ENCODE peak calls at places on chromosomes 11 and 22, in four cellular contexts. R is K562, E is WTC11, O is HepG2. S is an unnamed sample.
A peak's percentile ranks its signal among the peaks of the same experiment; 100 is the strongest.

GRCh38 chr11:61961570-61962212 is 5.7 kb downstream of the FTH1 start:
- DNase-seq in R (peak; percentile 13), O (peak; percentile 84), E (no peak), S (peak; percentile 3)

GRCh38 chr11:14927146-14927545 is 35.1 kb upstream of the CYP2R1 start:
- DNase-seq in E (no peak), O (no peak), R (no peak), S (no peak)

GRCh38 chr22:31126128-31126868 is 3.5 kb downstream of the INPP5J start:
- DNase-seq in R (no peak), E (no peak), O (no peak), S (no peak)

GRCh38 chr11:27356624-27357222 is 6.3 kb downstream of the CCDC34 start:
- DNase-seq in E (no peak), O (no peak), R (no peak), S (no peak)

GRCh38 chr11:131408011-131408640 is 37.7 kb downstream of the NTM start:
- DNase-seq in E (peak; percentile 55), R (peak; percentile 37), O (peak; percentile 38), S (peak; percentile 31)

GRCh38 chr22:37187552-37187890 is 526 bp downstream of the C1QTNF6 start:
- DNase-seq in O (no peak), R (no peak), E (no peak), S (no peak)

GRCh38 chr11:104650234-104650633 is 248.0 kb downstream of the CASP12 start:
- DNase-seq in E (peak; percentile 40), O (no peak), R (no peak), S (no peak)

GRCh38 chr22:49783036-49783746 is 44.5 kb downstream of the BRD1 start:
- DNase-seq in O (no peak), R (no peak), E (no peak), S (no peak)

GRCh38 chr11:68107689-68108088 is 13.5 kb downstream of the CHKA start:
- DNase-seq in O (peak; percentile 59), R (no peak), E (no peak), S (no peak)

GRCh38 chr11:128318856-128319474 is 268.4 kb downstream of the ETS1 start:
- DNase-seq in E (no peak), R (no peak), O (no peak), S (no peak)

GRCh38 chr22:37294747-37295146 is 12.4 kb downstream of the CYTH4 start:
- DNase-seq in O (no peak), R (no peak), E (no peak), S (no peak)

GRCh38 chr11:69218271-69218682 is 62.5 kb downstream of the SMIM38 start:
- DNase-seq in E (peak; percentile 1), R (no peak), O (no peak), S (no peak)

GRCh38 chr22:40463017-40463631 is 92.7 kb downstream of the SGSM3 start:
- DNase-seq in R (peak; percentile 59), O (no peak), E (no peak), S (no peak)

GRCh38 chr22:42805016-42805997 is 51.8 kb downstream of the ARFGAP3 start:
- DNase-seq in O (peak; percentile 93), R (no peak), E (no peak), S (no peak)

GRCh38 chr11:96006016-96006415 is 82.1 kb upstream of the MTMR2 start:
- DNase-seq in E (no peak), O (no peak), R (no peak), S (no peak)

GRCh38 chr11:114619659-114620173 is 24.1 kb upstream of the NXPE4 start:
- DNase-seq in O (no peak), E (no peak), R (no peak), S (no peak)

GRCh38 chr11:64095286-64095825 is 59.6 kb downstream of the FLRT1 start:
- DNase-seq in R (no peak), O (no peak), E (no peak), S (no peak)

GRCh38 chr11:4830909-4831308 is 9.8 kb downstream of the OR51F2 start:
- DNase-seq in E (no peak), O (no peak), R (no peak), S (no peak)

GRCh38 chr11:46242462-46242960 is 35.0 kb upstream of the CREB3L1 start:
- DNase-seq in O (no peak), E (no peak), R (no peak), S (no peak)

GRCh38 chr11:59207988-59208432 is 4.7 kb downstream of the MPEG1 start:
- DNase-seq in O (peak; percentile 48), E (peak; percentile 15), R (peak; percentile 56), S (peak; percentile 42)

GRCh38 chr22:22156716-22157499 is 87.7 kb upstream of the VPREB1 start:
- DNase-seq in E (peak; percentile 63), R (peak; percentile 98), O (peak; percentile 70), S (peak; percentile 84)

GRCh38 chr11:82521427-82521826 is 212.2 kb downstream of the FAM181B start:
- DNase-seq in R (no peak), E (no peak), O (no peak), S (no peak)

GRCh38 chr11:113110046-113110445 is 148.8 kb downstream of the NCAM1 start:
- DNase-seq in E (no peak), R (no peak), O (no peak), S (no peak)

GRCh38 chr11:19976281-19976941 is 183.9 kb downstream of the DBX1 start:
- DNase-seq in R (no peak), E (no peak), O (peak; percentile 74), S (no peak)

GRCh38 chr11:118144869-118145268 is 7.8 kb downstream of the SCN4B start:
- DNase-seq in O (no peak), E (no peak), R (no peak), S (no peak)

GRCh38 chr11:113896156-113896879 is 8.3 kb upstream of the HTR3B start:
- DNase-seq in E (peak; percentile 37), O (no peak), R (peak; percentile 57), S (peak; percentile 60)

GRCh38 chr11:22432331-22433065 is 94.3 kb downstream of the SLC17A6 start:
- DNase-seq in O (no peak), E (peak; percentile 74), R (peak; percentile 2), S (no peak)

GRCh38 chr11:26326793-26327400 is 5.0 kb upstream of the ANO3 start:
- DNase-seq in O (no peak), E (no peak), R (no peak), S (no peak)

GRCh38 chr11:28793282-28793738 is 685.1 kb downstream of the METTL15 start:
- DNase-seq in R (no peak), O (no peak), E (peak; percentile 50), S (no peak)

GRCh38 chr11:34425863-34426262 is 12.9 kb upstream of the CAT start:
- DNase-seq in E (no peak), R (no peak), O (no peak), S (no peak)

GRCh38 chr22:27385261-27385998 is 416.1 kb downstream of the MN1 start:
- DNase-seq in E (no peak), O (no peak), R (no peak), S (no peak)

GRCh38 chr11:61974766-61975631 is 7.6 kb upstream of the FTH1 start:
- DNase-seq in R (no peak), O (peak; percentile 81), E (no peak), S (no peak)

GRCh38 chr22:23784215-23784732 is 2.5 kb upstream of the SMARCB1 start:
- DNase-seq in E (no peak), R (no peak), O (peak; percentile 54), S (no peak)

GRCh38 chr22:25161017-25161915 is 38.4 kb upstream of the CRYBB3 start:
- DNase-seq in E (no peak), R (no peak), O (no peak), S (no peak)

GRCh38 chr22:41625577-41625976 is 4.5 kb downstream of the XRCC6 start:
- DNase-seq in R (no peak), O (peak; percentile 10), E (no peak), S (no peak)

GRCh38 chr22:49051491-49052022 is 776.1 kb downstream of the BRD1 start:
- DNase-seq in O (no peak), R (no peak), E (no peak), S (no peak)

GRCh38 chr11:3042496-3043314 is 14.5 kb downstream of the CARS1 start:
- DNase-seq in R (no peak), O (no peak), E (no peak), S (no peak)

GRCh38 chr11:79402912-79403311 is 37.9 kb downstream of the TENM4 start:
- DNase-seq in O (no peak), R (no peak), E (no peak), S (no peak)

DNA sequence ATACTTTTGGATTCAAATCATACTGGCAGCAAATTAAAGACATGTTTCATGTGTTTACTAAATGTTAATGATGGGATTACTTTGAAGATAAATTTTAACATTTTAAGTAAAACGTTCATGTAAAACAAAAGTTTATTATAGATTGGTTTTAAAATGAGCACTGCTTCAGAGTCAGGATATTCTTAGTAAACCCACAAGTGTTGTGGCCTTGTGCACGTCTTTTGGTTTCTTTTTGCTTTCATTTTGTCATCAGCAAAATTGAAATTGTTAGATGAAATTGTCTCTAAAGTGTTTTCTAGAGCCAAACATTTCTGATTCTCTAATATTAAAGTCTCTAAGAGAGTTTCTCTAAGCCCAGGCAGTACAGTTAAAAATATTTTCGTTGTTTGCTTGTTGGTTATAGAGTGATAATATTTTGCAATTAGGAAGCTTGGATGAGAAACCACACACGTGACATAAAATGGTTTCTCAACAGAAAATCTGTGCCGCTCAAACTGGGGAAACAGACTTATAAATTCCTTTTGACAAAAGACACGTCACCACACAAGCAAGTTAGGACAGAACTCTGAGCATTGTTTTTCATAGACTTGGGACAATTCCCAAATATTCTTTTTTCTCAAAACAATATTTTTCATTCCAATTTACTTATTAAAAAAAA is 164.4 kb downstream of the TEAD1 start:
- DNase-seq in O (no peak), R (no peak), E (no peak), S (no peak)
- TF ChIP-seq ELF4 in O (no peak), R (no peak), E (no peak), S (no peak)

GRCh38 chr11:84581083-84581482 is 1046.1 kb downstream of the DLG2 start:
- DNase-seq in O (no peak), R (no peak), E (no peak), S (no peak)

GRCh38 chr11:84583106-84583505 is 1044.0 kb downstream of the DLG2 start:
- DNase-seq in R (no peak), O (no peak), E (no peak), S (no peak)

GRCh38 chr11:84580338-84580737 is 1046.8 kb downstream of the DLG2 start:
- DNase-seq in R (no peak), O (no peak), E (no peak), S (no peak)
- TF ChIP-seq ELF4 in R (no peak), O (no peak), E (no peak), S (no peak)

DNA sequence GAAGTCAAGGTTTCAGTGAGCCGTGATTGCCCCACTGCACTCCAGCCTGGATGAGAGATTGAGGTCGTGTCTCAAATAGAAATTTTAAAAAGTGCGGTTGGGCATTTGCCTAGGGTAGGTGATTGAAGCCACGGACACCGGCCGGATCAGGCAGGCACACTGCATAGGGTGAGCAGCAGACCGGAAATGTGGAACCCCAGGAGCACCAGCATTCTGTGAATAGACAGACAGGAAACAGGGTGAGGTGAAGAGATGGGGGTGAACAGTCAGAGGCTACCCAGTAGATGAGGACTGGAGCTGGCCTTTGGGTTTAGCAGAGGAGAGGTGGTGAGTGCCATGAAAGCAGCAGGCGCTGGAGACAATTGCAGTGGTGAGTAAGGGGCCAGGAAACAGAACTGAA is 43.5 kb downstream of the PPFIA1 start:
- DNase-seq in E (no peak), R (no peak), O (no peak), S (no peak)
- TF ChIP-seq ELF4 in E (no peak), R (no peak), O (no peak), S (no peak)

DNA sequence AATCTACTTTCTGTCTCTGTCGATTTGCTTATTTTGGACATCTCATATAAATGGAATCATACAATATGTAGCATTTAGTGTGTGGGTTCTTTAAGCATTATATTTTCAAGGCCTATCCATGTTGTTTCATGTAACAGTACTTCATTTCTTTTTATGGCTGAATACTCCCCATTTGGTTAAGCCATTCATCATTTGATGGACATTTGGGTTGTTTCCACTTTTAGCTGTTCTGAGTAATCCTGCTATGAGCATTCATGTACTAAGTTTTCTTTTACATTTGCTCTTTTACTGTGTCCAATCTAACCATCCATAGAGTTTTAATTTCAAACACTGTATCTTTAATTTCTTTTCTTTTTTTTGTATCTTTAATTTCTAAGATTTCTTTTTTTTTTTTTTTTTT is 55.6 kb upstream of the SPTBN2 start:
- DNase-seq in R (no peak), E (no peak), O (no peak), S (no peak)
- TF ChIP-seq ELF4 in R (no peak), E (no peak), O (no peak), S (no peak)

S was measured in HEK293T.